ENCODE peak calls at places on chromosomes 3 and 15, in eight cellular contexts. C, O, Z, X, K, V, I and E are unnamed samples.

GRCh38 chr3:192022412-192022811 is 561.4 kb downstream of the PYDC2 start:
- DNase-seq in X (no peak), O (peak), I (no peak), V (no peak), C (no peak), K (no peak), Z (no peak), E (no peak)

GRCh38 chr15:57541805-57542504 is 49.7 kb upstream of the MYZAP start:
- DNase-seq in Z (no peak), I (peak), C (peak), X (peak), V (peak), O (peak), K (peak), E (no peak)

GRCh38 chr15:69854521-69855171 is 243.1 kb downstream of the TLE3 start:
- DNase-seq in X (peak), I (no peak), O (peak), C (no peak), Z (no peak), K (no peak), V (no peak), E (peak)

GRCh38 chr3:73727117-73727802 is 102.5 kb upstream of the PDZRN3 start:
- DNase-seq in K (no peak), X (no peak), C (peak), Z (no peak), I (no peak), O (peak), V (no peak), E (peak)

GRCh38 chr3:64238971-64239667 is 13.9 kb upstream of the PRICKLE2 start:
- DNase-seq in V (peak), O (peak), X (peak), I (no peak), Z (peak), K (no peak), C (peak), E (peak)

GRCh38 chr15:60809375-60809774 is 330.4 kb upstream of the ICE2 start:
- DNase-seq in O (no peak), Z (no peak), I (no peak), K (no peak), V (no peak), X (no peak), C (no peak), E (no peak)

GRCh38 chr3:28212681-28213080 is 28.7 kb upstream of the CMC1 start:
- DNase-seq in C (no peak), V (no peak), I (no peak), Z (no peak), K (no peak), O (no peak), X (no peak), E (no peak)

GRCh38 chr3:69997486-69998307 is 1.8 kb upstream of the SAMMSON start:
- DNase-seq in I (no peak), K (no peak), V (no peak), X (no peak), C (no peak), Z (no peak), O (peak), E (no peak)

GRCh38 chr3:22734207-22734606 is 468.9 kb upstream of the UBE2E2 start:
- DNase-seq in O (no peak), C (no peak), V (no peak), X (no peak), Z (no peak), I (no peak), K (no peak), E (no peak)

GRCh38 chr15:80849308-80849707 is 70.1 kb downstream of the CEMIP start:
- DNase-seq in O (peak), X (peak), V (peak), I (peak), C (no peak), K (no peak), Z (no peak), E (peak)

GRCh38 chr3:23859012-23859743 is 53.4 kb downstream of the UBE2E1 start:
- DNase-seq in C (no peak), I (peak), K (no peak), Z (no peak), X (no peak), O (peak), V (no peak), E (no peak)

GRCh38 chr3:134311265-134311664 is 60.6 kb upstream of the RYK start:
- DNase-seq in K (no peak), V (no peak), X (no peak), O (no peak), I (no peak), C (no peak), Z (no peak), E (no peak)

GRCh38 chr3:124532071-124532470 is 198.2 kb upstream of the UMPS start:
- DNase-seq in V (no peak), I (no peak), K (no peak), C (no peak), X (no peak), Z (no peak), O (no peak), E (no peak)

GRCh38 chr3:152419748-152420147 is 151.0 kb downstream of the MBNL1 start:
- DNase-seq in O (no peak), I (no peak), C (no peak), Z (no peak), X (no peak), K (no peak), V (no peak), E (no peak)

GRCh38 chr15:35181538-35181937 is 96.4 kb upstream of the NANOGP8 start:
- DNase-seq in Z (no peak), C (no peak), I (no peak), X (no peak), K (peak), O (peak), V (no peak), E (no peak)

GRCh38 chr3:23055733-23056376 is 147.3 kb upstream of the UBE2E2 start:
- DNase-seq in I (no peak), Z (no peak), X (peak), V (no peak), O (peak), C (no peak), K (peak), E (peak)

GRCh38 chr3:129313415-129313982 is 34.8 kb downstream of the HMCES start:
- DNase-seq in K (peak), C (no peak), X (no peak), V (peak), I (no peak), Z (no peak), O (peak), E (no peak)

GRCh38 chr3:66609660-66610547 is 109.1 kb upstream of the LRIG1 start:
- DNase-seq in I (no peak), O (peak), Z (peak), X (peak), V (no peak), C (peak), K (no peak), E (peak)

GRCh38 chr15:39605146-39605545 is 24.3 kb downstream of the THBS1 start:
- DNase-seq in V (no peak), O (no peak), Z (no peak), X (no peak), C (no peak), I (no peak), K (no peak), E (no peak)

GRCh38 chr3:8500208-8500961 is 1.2 kb upstream of the LMCD1 start:
- DNase-seq in X (peak), V (peak), I (no peak), O (peak), K (no peak), C (no peak), Z (no peak), E (peak)

GRCh38 chr3:194342861-194343560 is 8.1 kb downstream of the CPN2 start:
- DNase-seq in I (no peak), K (no peak), V (no peak), O (no peak), X (no peak), Z (no peak), C (no peak), E (no peak)
- H3K4me3 ChIP-seq in I (no peak), K (no peak), V (no peak), O (no peak), X (no peak), Z (no peak), C (no peak), E (no peak)

GRCh38 chr15:95911570-95912279 is 418.8 kb upstream of the NR2F2 start:
- DNase-seq in X (no peak), Z (no peak), C (no peak), O (no peak), I (no peak), V (no peak), K (no peak), E (no peak)
- H3K4me3 ChIP-seq in X (no peak), Z (no peak), C (no peak), O (no peak), I (no peak), V (no peak), K (no peak), E (no peak)

GRCh38 chr15:73538123-73538522 is 95.1 kb downstream of the NPTN start:
- DNase-seq in I (no peak), O (no peak), K (no peak), X (no peak), V (no peak), C (no peak), Z (no peak), E (no peak)
- H3K4me3 ChIP-seq in I (no peak), O (no peak), K (no peak), X (no peak), V (no peak), C (no peak), Z (no peak), E (no peak)

GRCh38 chr3:184602406-184603155 is 41.0 kb downstream of the EPHB3 start:
- DNase-seq in O (no peak), Z (no peak), C (no peak), K (no peak), X (no peak), V (peak), I (no peak), E (no peak)

GRCh38 chr3:184601576-184602405 is 40.2 kb downstream of the EPHB3 start:
- DNase-seq in I (no peak), V (no peak), K (no peak), X (no peak), Z (peak), C (no peak), O (no peak), E (no peak)

GRCh38 chr3:184603156-184604030 is 41.8 kb downstream of the EPHB3 start:
- DNase-seq in Z (no peak), C (no peak), K (no peak), O (no peak), V (no peak), X (no peak), I (no peak), E (no peak)

GRCh38 chr3:184604956-184605290 is 43.3 kb downstream of the EPHB3 start:
- DNase-seq in C (no peak), X (no peak), Z (no peak), I (no peak), O (no peak), V (no peak), K (no peak), E (no peak)

DNA sequence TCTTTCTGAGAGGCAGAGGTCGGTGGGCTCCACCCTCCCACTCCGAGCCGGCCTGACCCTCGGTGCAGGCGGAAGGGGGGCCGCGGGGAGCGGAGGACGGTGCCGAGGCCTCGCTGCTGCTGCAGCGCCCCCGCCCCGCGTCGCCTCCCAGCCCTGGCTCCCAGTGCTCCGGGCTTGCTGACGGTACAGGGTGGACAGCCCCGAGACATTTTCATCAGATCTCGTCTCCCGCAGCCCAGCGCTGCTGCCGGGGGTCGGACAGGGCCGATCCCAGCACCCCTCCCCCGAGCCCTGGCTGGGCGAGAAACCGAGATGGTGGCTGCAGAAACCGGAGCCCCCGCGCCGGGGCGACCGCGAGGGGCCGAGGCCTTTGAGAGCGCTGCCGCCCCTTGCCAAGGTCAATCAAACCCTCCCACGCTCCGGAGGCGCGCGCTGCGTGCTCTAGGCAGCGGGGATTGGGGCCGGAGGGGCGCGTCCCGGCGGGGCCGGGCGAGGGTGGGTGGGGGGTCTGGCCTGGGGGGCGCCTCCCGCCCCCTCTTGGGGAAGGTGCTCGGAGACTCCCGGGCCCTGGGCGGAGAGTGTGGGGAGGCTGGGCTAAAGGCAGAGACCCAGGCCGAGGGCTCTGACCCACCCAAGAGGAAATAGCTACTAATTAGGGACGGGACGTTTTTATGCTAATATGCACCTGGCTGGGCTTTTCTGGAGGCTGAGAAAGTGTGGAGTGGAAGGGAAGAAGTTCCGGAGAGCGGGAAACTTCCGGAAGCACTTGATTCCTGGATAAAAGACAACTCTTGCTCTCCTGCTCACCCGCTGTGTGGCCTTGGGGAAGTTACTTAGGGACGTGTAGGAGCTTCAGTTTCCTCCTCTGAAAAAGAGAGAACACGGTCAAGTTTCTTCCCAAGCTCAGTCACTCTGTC is 42.7 kb downstream of the EPHB3 start:
- DNase-seq in O (no peak), I (no peak), V (peak), X (no peak), Z (no peak), K (no peak), C (no peak), E (no peak)
- H3K4me3 ChIP-seq in O (no peak), I (peak), V (peak), X (peak), Z (peak), K (no peak), C (peak), E (peak)

DNA sequence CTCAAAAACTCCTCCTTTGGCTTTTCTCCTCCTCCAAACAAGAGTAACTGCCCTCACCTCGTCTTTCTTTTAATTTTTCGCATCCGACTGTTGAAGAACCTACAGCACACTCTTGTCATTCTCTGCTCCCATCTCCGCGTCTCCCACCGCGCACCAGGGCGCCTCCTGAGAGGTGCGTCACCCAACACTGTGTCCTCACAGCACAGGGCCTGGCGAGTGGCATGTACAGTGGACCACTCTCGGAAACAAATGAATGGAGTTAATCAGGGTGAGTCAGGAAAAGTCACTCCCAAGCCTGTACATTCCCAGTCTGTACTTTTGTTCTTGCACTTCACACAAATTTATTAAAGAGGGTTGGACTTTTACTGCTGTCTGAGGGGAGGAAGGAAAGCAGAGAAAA is 564 bp downstream of the COL6A6 start:
- DNase-seq in Z (no peak), C (no peak), X (no peak), V (no peak), K (no peak), I (no peak), O (peak), E (no peak)
- H3K4me3 ChIP-seq in Z (no peak), C (no peak), X (no peak), V (peak), K (no peak), I (no peak), O (no peak), E (no peak)

GRCh38 chr3:36989000-36989399 is 3.9 kb downstream of the EPM2AIP1 start:
- DNase-seq in Z (no peak), I (no peak), C (no peak), X (no peak), O (no peak), K (no peak), V (no peak), E (no peak)

GRCh38 chr3:36991923-36992805 is 767 bp downstream of the EPM2AIP1 start:
- DNase-seq in Z (no peak), X (peak), C (no peak), K (peak), O (peak), V (no peak), I (peak), E (peak)

GRCh38 chr3:36991147-36991546 is 1.8 kb downstream of the EPM2AIP1 start:
- DNase-seq in K (peak), V (no peak), Z (no peak), O (no peak), C (no peak), I (no peak), X (no peak), E (no peak)

GRCh38 chr3:36989568-36989967 is 3.4 kb downstream of the EPM2AIP1 start:
- DNase-seq in O (no peak), K (no peak), I (no peak), X (no peak), Z (no peak), V (no peak), C (no peak), E (no peak)

DNA sequence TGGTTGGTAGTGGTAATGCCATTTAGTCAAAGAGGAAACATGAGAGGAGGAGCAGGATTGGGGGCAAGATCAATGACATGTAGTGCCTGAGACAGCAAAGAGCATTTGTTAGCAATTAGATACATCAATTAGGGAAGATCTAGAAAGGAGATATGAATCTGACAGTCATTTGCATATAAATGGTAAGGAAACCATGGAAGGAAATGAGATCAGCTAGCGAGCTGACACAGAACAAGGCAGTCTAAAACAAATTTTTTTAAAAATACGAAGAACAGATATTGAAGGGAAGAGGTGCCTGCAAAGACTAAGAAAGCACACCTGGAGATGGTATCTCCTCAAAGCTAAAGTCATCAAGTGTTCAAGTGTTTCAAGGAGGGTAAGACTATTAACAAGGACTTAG is 4.6 kb downstream of the EPM2AIP1 start:
- DNase-seq in I (no peak), Z (no peak), O (no peak), K (no peak), V (no peak), C (no peak), X (no peak), E (no peak)
- H3K4me3 ChIP-seq in I (no peak), Z (no peak), O (no peak), K (peak), V (no peak), C (no peak), X (no peak), E (no peak)